ENCODE peak calls at places on chromosomes 5 and 9, in nine cellular contexts. One of them, this sample, is unnamed. For H3K9me3, the result is how much of the 10 kb centered on the place peaks cover.

GRCh38 chr5:67066815-67067214 is 129.8 kb downstream of the CD180 start:
- DNase-seq in pancreas: no peak
- DNase-seq in colonic mucosa: peak
- DNase-seq in tibial nerve: no peak
- DNase-seq in A549: no peak
- DNase-seq in CD8-positive, alpha-beta T cell: no peak
- DNase-seq in ovary: no peak
- DNase-seq in adrenal gland: no peak
- DNase-seq in uterus: no peak
- DNase-seq in this sample: no peak

GRCh38 chr5:175820230-175820629 is 51.1 kb upstream of the CPLX2 start:
- DNase-seq in pancreas: no peak
- DNase-seq in colonic mucosa: no peak
- DNase-seq in tibial nerve: no peak
- DNase-seq in A549: no peak
- DNase-seq in CD8-positive, alpha-beta T cell: no peak
- DNase-seq in ovary: no peak
- DNase-seq in adrenal gland: no peak
- DNase-seq in uterus: no peak
- DNase-seq in this sample: no peak

GRCh38 chr5:67311208-67311607 is 114.6 kb upstream of the CD180 start:
- DNase-seq in pancreas: no peak
- DNase-seq in colonic mucosa: no peak
- DNase-seq in tibial nerve: no peak
- DNase-seq in A549: no peak
- DNase-seq in CD8-positive, alpha-beta T cell: no peak
- DNase-seq in ovary: no peak
- DNase-seq in adrenal gland: no peak
- DNase-seq in uterus: no peak
- DNase-seq in this sample: no peak

GRCh38 chr9:137053944-137054931 is at the start of gene ENTPD2:
- DNase-seq in pancreas: peak
- DNase-seq in colonic mucosa: peak
- DNase-seq in tibial nerve: no peak
- DNase-seq in A549: no peak
- DNase-seq in CD8-positive, alpha-beta T cell: no peak
- DNase-seq in ovary: no peak
- DNase-seq in adrenal gland: no peak
- DNase-seq in uterus: no peak
- DNase-seq in this sample: no peak

GRCh38 chr9:76365028-76365427 is 29.2 kb downstream of the RFK start:
- DNase-seq in pancreas: no peak
- DNase-seq in colonic mucosa: no peak
- DNase-seq in tibial nerve: no peak
- DNase-seq in A549: no peak
- DNase-seq in CD8-positive, alpha-beta T cell: no peak
- DNase-seq in ovary: no peak
- DNase-seq in adrenal gland: no peak
- DNase-seq in uterus: no peak
- DNase-seq in this sample: no peak

GRCh38 chr9:8338249-8338721 is 538.7 kb upstream of the DMAC1 start:
- DNase-seq in pancreas: no peak
- DNase-seq in colonic mucosa: no peak
- DNase-seq in tibial nerve: no peak
- DNase-seq in A549: no peak
- DNase-seq in CD8-positive, alpha-beta T cell: no peak
- DNase-seq in ovary: no peak
- DNase-seq in adrenal gland: no peak
- DNase-seq in uterus: no peak
- DNase-seq in this sample: no peak

GRCh38 chr5:145975361-145976066 is 39.1 kb downstream of the SH3RF2 start:
- DNase-seq in pancreas: peak
- DNase-seq in colonic mucosa: peak
- DNase-seq in tibial nerve: no peak
- DNase-seq in A549: no peak
- DNase-seq in CD8-positive, alpha-beta T cell: no peak
- DNase-seq in ovary: no peak
- DNase-seq in adrenal gland: no peak
- DNase-seq in uterus: peak
- DNase-seq in this sample: no peak

GRCh38 chr9:13324988-13325387 is 45.5 kb upstream of the MPDZ start:
- DNase-seq in pancreas: no peak
- DNase-seq in colonic mucosa: no peak
- DNase-seq in tibial nerve: no peak
- DNase-seq in A549: no peak
- DNase-seq in CD8-positive, alpha-beta T cell: no peak
- DNase-seq in ovary: no peak
- DNase-seq in adrenal gland: no peak
- DNase-seq in uterus: no peak
- DNase-seq in this sample: no peak

GRCh38 chr5:126753227-126753626 is 23.7 kb upstream of the LMNB1 start:
- DNase-seq in pancreas: no peak
- DNase-seq in colonic mucosa: no peak
- DNase-seq in tibial nerve: no peak
- DNase-seq in A549: no peak
- DNase-seq in CD8-positive, alpha-beta T cell: no peak
- DNase-seq in ovary: no peak
- DNase-seq in adrenal gland: no peak
- DNase-seq in uterus: no peak
- DNase-seq in this sample: no peak

GRCh38 chr5:55911784-55912653 is 60.9 kb downstream of the IL31RA start:
- DNase-seq in pancreas: no peak
- DNase-seq in colonic mucosa: no peak
- DNase-seq in tibial nerve: no peak
- DNase-seq in A549: no peak
- DNase-seq in CD8-positive, alpha-beta T cell: no peak
- DNase-seq in ovary: no peak
- DNase-seq in adrenal gland: no peak
- DNase-seq in uterus: no peak
- DNase-seq in this sample: no peak

GRCh38 chr9:135615666-135616620 is 23.4 kb downstream of the GLT6D1 start:
- DNase-seq in pancreas: no peak
- DNase-seq in colonic mucosa: no peak
- DNase-seq in tibial nerve: no peak
- DNase-seq in A549: no peak
- DNase-seq in CD8-positive, alpha-beta T cell: no peak
- DNase-seq in ovary: no peak
- DNase-seq in adrenal gland: no peak
- DNase-seq in uterus: no peak
- DNase-seq in this sample: peak

GRCh38 chr5:58641533-58641932 is 58.7 kb downstream of the RAB3C start:
- DNase-seq in pancreas: no peak
- DNase-seq in colonic mucosa: no peak
- DNase-seq in tibial nerve: no peak
- DNase-seq in A549: no peak
- DNase-seq in CD8-positive, alpha-beta T cell: no peak
- DNase-seq in ovary: no peak
- DNase-seq in adrenal gland: no peak
- DNase-seq in uterus: no peak
- DNase-seq in this sample: no peak

GRCh38 chr9:114687034-114687433 is 5.0 kb upstream of the TEX48 start:
- DNase-seq in pancreas: no peak
- DNase-seq in colonic mucosa: no peak
- DNase-seq in tibial nerve: no peak
- DNase-seq in A549: no peak
- DNase-seq in CD8-positive, alpha-beta T cell: no peak
- DNase-seq in ovary: no peak
- DNase-seq in adrenal gland: no peak
- DNase-seq in uterus: no peak
- DNase-seq in this sample: no peak

GRCh38 chr9:17491780-17492179 is 87.1 kb upstream of the SH3GL2 start:
- DNase-seq in pancreas: no peak
- DNase-seq in colonic mucosa: no peak
- DNase-seq in tibial nerve: no peak
- DNase-seq in A549: no peak
- DNase-seq in CD8-positive, alpha-beta T cell: no peak
- DNase-seq in ovary: no peak
- DNase-seq in adrenal gland: no peak
- DNase-seq in uterus: no peak
- DNase-seq in this sample: no peak

GRCh38 chr9:12614488-12614887 is 78.7 kb upstream of the TYRP1 start:
- DNase-seq in pancreas: peak
- DNase-seq in colonic mucosa: no peak
- DNase-seq in tibial nerve: no peak
- DNase-seq in A549: no peak
- DNase-seq in CD8-positive, alpha-beta T cell: no peak
- DNase-seq in ovary: no peak
- DNase-seq in adrenal gland: no peak
- DNase-seq in uterus: no peak
- DNase-seq in this sample: no peak

GRCh38 chr9:94127806-94128205 is 43.5 kb downstream of the PTPDC1 start:
- DNase-seq in pancreas: no peak
- DNase-seq in colonic mucosa: no peak
- DNase-seq in tibial nerve: no peak
- DNase-seq in A549: no peak
- DNase-seq in CD8-positive, alpha-beta T cell: no peak
- DNase-seq in ovary: no peak
- DNase-seq in adrenal gland: no peak
- DNase-seq in uterus: no peak
- DNase-seq in this sample: no peak
- H3K9me3 ChIP-seq in pancreas: under half
- H3K9me3 ChIP-seq in colonic mucosa: under half
- H3K9me3 ChIP-seq in tibial nerve: under half
- H3K9me3 ChIP-seq in A549: half or more
- H3K9me3 ChIP-seq in CD8-positive, alpha-beta T cell: under half
- H3K9me3 ChIP-seq in ovary: under half
- H3K9me3 ChIP-seq in adrenal gland: under half
- H3K9me3 ChIP-seq in uterus: under half
- H3K9me3 ChIP-seq in this sample: under half

GRCh38 chr5:132228241-132229035 is 785 bp upstream of the P4HA2 start:
- DNase-seq in pancreas: no peak
- DNase-seq in colonic mucosa: peak
- DNase-seq in tibial nerve: no peak
- DNase-seq in A549: peak
- DNase-seq in CD8-positive, alpha-beta T cell: no peak
- DNase-seq in ovary: peak
- DNase-seq in adrenal gland: peak
- DNase-seq in uterus: no peak
- DNase-seq in this sample: no peak
- H3K4me3 ChIP-seq in pancreas: peak
- H3K4me3 ChIP-seq in colonic mucosa: peak
- H3K4me3 ChIP-seq in tibial nerve: peak
- H3K4me3 ChIP-seq in A549: peak
- H3K4me3 ChIP-seq in CD8-positive, alpha-beta T cell: no peak
- H3K4me3 ChIP-seq in ovary: peak
- H3K4me3 ChIP-seq in adrenal gland: peak
- H3K4me3 ChIP-seq in uterus: peak
- H3K4me3 ChIP-seq in this sample: peak

DNA sequence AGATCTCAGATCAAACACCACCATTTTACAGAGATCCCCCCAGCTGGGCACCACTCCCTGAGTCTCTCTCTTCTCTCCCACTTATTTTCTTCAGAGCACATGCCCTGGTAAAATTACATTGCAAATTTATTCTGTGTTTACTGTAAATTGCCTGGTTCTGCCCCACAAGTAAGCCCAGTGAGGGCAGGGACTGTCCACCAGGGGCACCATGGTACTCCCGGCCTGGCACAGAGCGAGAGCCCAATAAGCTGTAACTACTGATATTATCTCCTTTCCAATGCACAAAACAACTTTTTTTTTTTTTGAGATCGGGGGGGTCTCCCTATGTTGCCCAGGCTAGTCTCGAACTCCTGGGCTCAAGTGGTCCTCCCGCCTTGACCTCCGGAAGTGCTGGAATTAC is 123.0 kb downstream of the PAX5 start:
- DNase-seq in pancreas: no peak
- DNase-seq in colonic mucosa: no peak
- DNase-seq in tibial nerve: no peak
- DNase-seq in A549: no peak
- DNase-seq in CD8-positive, alpha-beta T cell: no peak
- DNase-seq in ovary: no peak
- DNase-seq in adrenal gland: no peak
- DNase-seq in uterus: no peak
- DNase-seq in this sample: no peak
- TF ChIP-seq CTCF in pancreas: no peak
- TF ChIP-seq CTCF in colonic mucosa: no peak
- TF ChIP-seq CTCF in tibial nerve: no peak
- TF ChIP-seq CTCF in A549: no peak
- TF ChIP-seq CTCF in CD8-positive, alpha-beta T cell: no peak
- TF ChIP-seq CTCF in ovary: no peak
- TF ChIP-seq CTCF in adrenal gland: no peak
- TF ChIP-seq CTCF in uterus: no peak
- TF ChIP-seq CTCF in this sample: no peak

GRCh38 chr5:3325206-3325605 is 270.4 kb upstream of the IRX1 start:
- DNase-seq in pancreas: no peak
- DNase-seq in colonic mucosa: no peak
- DNase-seq in tibial nerve: no peak
- DNase-seq in A549: no peak
- DNase-seq in CD8-positive, alpha-beta T cell: no peak
- DNase-seq in ovary: no peak
- DNase-seq in adrenal gland: no peak
- DNase-seq in uterus: no peak
- DNase-seq in this sample: no peak

GRCh38 chr5:3324421-3325101 is 271.1 kb upstream of the IRX1 start:
- DNase-seq in pancreas: no peak
- DNase-seq in colonic mucosa: no peak
- DNase-seq in tibial nerve: no peak
- DNase-seq in A549: no peak
- DNase-seq in CD8-positive, alpha-beta T cell: no peak
- DNase-seq in ovary: no peak
- DNase-seq in adrenal gland: no peak
- DNase-seq in uterus: no peak
- DNase-seq in this sample: no peak

GRCh38 chr5:3329427-3329826 is 266.2 kb upstream of the IRX1 start:
- DNase-seq in pancreas: no peak
- DNase-seq in colonic mucosa: no peak
- DNase-seq in tibial nerve: no peak
- DNase-seq in A549: no peak
- DNase-seq in CD8-positive, alpha-beta T cell: no peak
- DNase-seq in ovary: no peak
- DNase-seq in adrenal gland: no peak
- DNase-seq in uterus: no peak
- DNase-seq in this sample: no peak

GRCh38 chr5:3325811-3326568 is 269.6 kb upstream of the IRX1 start:
- DNase-seq in pancreas: no peak
- DNase-seq in colonic mucosa: no peak
- DNase-seq in tibial nerve: no peak
- DNase-seq in A549: no peak
- DNase-seq in CD8-positive, alpha-beta T cell: no peak
- DNase-seq in ovary: no peak
- DNase-seq in adrenal gland: no peak
- DNase-seq in uterus: no peak
- DNase-seq in this sample: no peak

DNA sequence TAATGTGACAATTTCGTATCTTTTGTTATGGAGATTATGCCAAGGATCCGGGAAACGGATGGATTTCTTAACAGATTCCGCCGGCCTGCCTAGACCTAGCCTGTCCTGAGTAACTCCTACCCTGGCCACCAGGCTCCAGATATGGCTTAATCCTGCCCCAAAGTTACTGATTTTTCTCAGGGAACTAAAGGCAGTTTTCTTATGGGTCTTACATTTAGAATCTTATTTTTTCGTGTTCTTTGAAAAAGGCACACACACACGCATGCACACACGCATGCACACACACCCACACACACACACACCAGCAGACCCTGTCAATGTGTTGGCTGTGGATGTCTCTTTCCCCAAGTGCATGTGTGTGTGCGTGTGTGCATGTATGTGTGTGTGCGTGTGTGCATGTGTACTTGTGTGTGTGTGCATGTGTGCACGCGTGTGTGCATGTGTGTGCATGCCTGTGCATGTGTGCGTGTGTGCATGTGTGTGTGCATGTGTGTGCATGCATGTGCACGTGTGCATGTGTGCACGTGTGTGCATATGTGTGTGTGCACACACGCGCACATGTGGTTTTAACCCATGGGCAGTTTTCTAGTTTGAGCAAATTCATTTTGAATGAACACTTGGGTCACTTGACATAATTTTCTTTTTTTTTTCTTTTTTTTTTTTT is 268.9 kb upstream of the IRX1 start:
- DNase-seq in pancreas: no peak
- DNase-seq in colonic mucosa: no peak
- DNase-seq in tibial nerve: no peak
- DNase-seq in A549: no peak
- DNase-seq in CD8-positive, alpha-beta T cell: no peak
- DNase-seq in ovary: no peak
- DNase-seq in adrenal gland: no peak
- DNase-seq in uterus: no peak
- DNase-seq in this sample: no peak
- H3K9me3 ChIP-seq in pancreas: under half
- H3K9me3 ChIP-seq in colonic mucosa: under half
- H3K9me3 ChIP-seq in tibial nerve: under half
- H3K9me3 ChIP-seq in A549: under half
- H3K9me3 ChIP-seq in CD8-positive, alpha-beta T cell: under half
- H3K9me3 ChIP-seq in ovary: under half
- H3K9me3 ChIP-seq in adrenal gland: under half
- H3K9me3 ChIP-seq in uterus: under half
- H3K9me3 ChIP-seq in this sample: under half